ENCODE peak calls at places on chromosomes 13 and 19, in five cellular contexts. Y is lung microvascular endothelial cell; A is CD8-positive, alpha-beta memory T cell; C is ELR; F is progenitor cell of endocrine pancreas. I is an unnamed sample.

GRCh38 chr19:5774921-5775320 is 9.6 kb downstream of the PRR22 start:
- DNase-seq in F (no peak), A (no peak), C (no peak), Y (no peak), I (no peak)

GRCh38 chr19:32652893-32653625 is 21.9 kb downstream of the ANKRD27 start:
- DNase-seq in A (no peak), Y (peak; percentile 93), F (no peak), C (no peak), I (no peak)

GRCh38 chr13:32881074-32881791 is 135.0 kb upstream of the KL start:
- DNase-seq in A (no peak), Y (no peak), F (no peak), C (peak; percentile 43), I (no peak)

GRCh38 chr19:14300281-14300680 is 81.0 kb upstream of the ADGRE5 start:
- DNase-seq in A (no peak), F (no peak), C (no peak), Y (peak; percentile 31), I (no peak)

GRCh38 chr13:37446503-37446902 is 152.1 kb downstream of the POSTN start:
- DNase-seq in A (no peak), F (no peak), C (peak; percentile 91), Y (no peak), I (no peak)

GRCh38 chr13:100646030-100646673 is 28.4 kb downstream of the TMTC4 start:
- DNase-seq in A (no peak), F (peak; percentile 13), C (peak; percentile 49), Y (peak; percentile 34), I (no peak)

GRCh38 chr13:65095118-65095517 is 2135.0 kb downstream of the PCDH9 start:
- DNase-seq in A (no peak), Y (no peak), F (no peak), C (no peak), I (no peak)

GRCh38 chr13:78147905-78148304 is 229.3 kb upstream of the EDNRB start:
- DNase-seq in F (no peak), Y (no peak), A (no peak), C (peak; percentile 91), I (no peak)

GRCh38 chr13:95641291-95641811 is 3.2 kb downstream of the DZIP1 start:
- DNase-seq in F (no peak), A (no peak), C (peak; percentile 13), Y (no peak), I (no peak)

GRCh38 chr19:54492568-54492967 is 10.1 kb upstream of the LAIR2 start:
- DNase-seq in A (no peak), F (no peak), Y (no peak), C (no peak), I (no peak)

GRCh38 chr13:44278164-44278563 is 95.5 kb upstream of the SERP2 start:
- DNase-seq in Y (peak; percentile 90), F (no peak), A (no peak), C (no peak), I (no peak)

GRCh38 chr19:8468124-8468523 is 23.3 kb downstream of the HNRNPM start:
- DNase-seq in F (no peak), Y (no peak), C (no peak), A (no peak), I (no peak)

GRCh38 chr19:54137913-54138776 is 583 bp downstream of the CNOT3 start:
- DNase-seq in F (peak; percentile 30), Y (peak; percentile 25), C (peak; percentile 41), A (peak; percentile 38), I (peak; percentile 65)

GRCh38 chr13:29587645-29588044 is 7.8 kb downstream of the SLC7A1 start:
- DNase-seq in C (no peak), A (no peak), Y (no peak), F (no peak), I (no peak)

GRCh38 chr13:80363890-80364503 is 23.1 kb upstream of the SPRY2 start:
- DNase-seq in C (peak; percentile 62), F (no peak), Y (peak; percentile 66), A (no peak), I (peak; percentile 30)

GRCh38 chr19:30739394-30739793 is 367.2 kb downstream of the ZNF536 start:
- DNase-seq in A (no peak), F (no peak), Y (no peak), C (no peak), I (no peak)

GRCh38 chr19:23385404-23385803 is 9.9 kb downstream of the ZNF91 start:
- DNase-seq in F (no peak), Y (no peak), A (no peak), C (no peak), I (no peak)

GRCh38 chr19:10321417-10321797 is 5.6 kb upstream of the FDX2 start:
- DNase-seq in Y (no peak), A (no peak), F (no peak), C (no peak), I (no peak)

GRCh38 chr19:17469371-17470203 is 737 bp upstream of the SLC27A1 start:
- DNase-seq in Y (peak; percentile 94), C (peak; percentile 97), F (peak; percentile 83), A (peak; percentile 85), I (peak; percentile 92)

GRCh38 chr13:98564204-98564603 is 12.7 kb downstream of the STK24 start:
- DNase-seq in C (no peak), Y (no peak), F (no peak), A (no peak), I (no peak)

GRCh38 chr13:80010286-80010831 is 330.6 kb downstream of the SPRY2 start:
- DNase-seq in Y (peak; percentile 90), F (no peak), A (no peak), C (no peak), I (no peak)

GRCh38 chr19:41265376-41266153 is 1.4 kb downstream of the HNRNPUL1 start:
- DNase-seq in A (no peak), Y (peak; percentile 33), C (peak; percentile 45), F (no peak), I (peak; percentile 40)

GRCh38 chr19:15373644-15374043 is 5.9 kb downstream of the AKAP8 start:
- DNase-seq in Y (no peak), F (no peak), A (no peak), C (no peak), I (no peak)

GRCh38 chr19:9782282-9782681 is 13.7 kb upstream of the ZNF846 start:
- DNase-seq in F (no peak), Y (no peak), A (no peak), C (peak; percentile 47), I (no peak)

GRCh38 chr19:36489920-36490415 is 607 bp upstream of the ZNF566 start:
- DNase-seq in Y (peak; percentile 93), F (no peak), A (peak; percentile 81), C (peak; percentile 94), I (peak; percentile 98)

GRCh38 chr13:94950303-94950702 is 238.0 kb upstream of the SOX21 start:
- DNase-seq in C (no peak), F (no peak), Y (peak; percentile 60), A (no peak), I (no peak)

GRCh38 chr13:108322206-108322824 is 52.8 kb downstream of the TNFSF13B start:
- DNase-seq in Y (peak; percentile 63), C (peak; percentile 63), A (peak; percentile 17), F (no peak), I (peak; percentile 50)

GRCh38 chr19:39077323-39077722 is 6.8 kb upstream of the ACP7 start:
- DNase-seq in Y (no peak), C (no peak), F (no peak), A (no peak), I (no peak)

GRCh38 chr19:40229926-40230417 is 3.5 kb upstream of the CCNP start:
- DNase-seq in C (peak; percentile 24), A (no peak), F (no peak), Y (no peak), I (no peak)

GRCh38 chr13:51212808-51213728 is 9.1 kb upstream of the FAM124A start:
- DNase-seq in A (no peak), C (no peak), Y (no peak), F (no peak), I (no peak)

GRCh38 chr19:36008336-36008978 is at the start of gene SYNE4:
- DNase-seq in Y (no peak), C (no peak), A (no peak), F (peak; percentile 47), I (no peak)

GRCh38 chr19:1081301-1082164 is 13.6 kb downstream of the POLR2E start:
- DNase-seq in C (no peak), F (no peak), A (no peak), Y (no peak), I (no peak)

GRCh38 chr13:34416833-34417425 is 525.1 kb upstream of the NBEA start:
- DNase-seq in Y (no peak), F (no peak), A (no peak), C (peak; percentile 20), I (no peak)

GRCh38 chr13:51764184-51765141 is 39.5 kb downstream of the DHRS12 start:
- DNase-seq in C (peak; percentile 86), A (peak; percentile 41), Y (peak; percentile 53), F (no peak), I (no peak)

GRCh38 chr13:112333756-112334543 is 42.2 kb upstream of the SPACA7 start:
- DNase-seq in A (no peak), C (peak; percentile 6), F (no peak), Y (no peak), I (peak; percentile 5)

GRCh38 chr19:50252111-50252886 is 48.9 kb downstream of the MYH14 start:
- DNase-seq in Y (peak; percentile 9), F (no peak), C (peak; percentile 37), A (no peak), I (peak; percentile 18)

GRCh38 chr13:97341135-97341534 is 92.8 kb upstream of the RAP2A start:
- DNase-seq in A (no peak), Y (no peak), F (no peak), C (peak; percentile 47), I (no peak)

GRCh38 chr13:110575322-110576069 is 14.0 kb upstream of the RAB20 start:
- DNase-seq in C (peak; percentile 48), A (no peak), F (no peak), Y (no peak), I (peak; percentile 48)

I was measured in erythroblast.